ENCODE peak calls at places on chromosome 20, in four cellular contexts. One of them, this sample, is unnamed.

GRCh38 chr20:8388146-8388545 is 256.1 kb downstream of the PLCB1 start:
- DNase-seq in HCT116: no peak
- DNase-seq in K562: no peak
- DNase-seq in HepG2: no peak
- DNase-seq in this sample: no peak

GRCh38 chr20:46438156-46438750 is 31.8 kb upstream of the ELMO2 start:
- DNase-seq in HCT116: peak; percentile 21
- DNase-seq in K562: peak; percentile 32
- DNase-seq in HepG2: peak; percentile 50
- DNase-seq in this sample: peak; percentile 15

GRCh38 chr20:51023617-51024155 is 779 bp upstream of the KCNG1 start:
- DNase-seq in HCT116: no peak
- DNase-seq in K562: no peak
- DNase-seq in HepG2: no peak
- DNase-seq in this sample: no peak

GRCh38 chr20:60869626-60870025 is 382.4 kb upstream of the CDH4 start:
- DNase-seq in HCT116: no peak
- DNase-seq in K562: no peak
- DNase-seq in HepG2: no peak
- DNase-seq in this sample: no peak

GRCh38 chr20:33059741-33060390 is 6.2 kb downstream of the BPIFB3 start:
- DNase-seq in HCT116: no peak
- DNase-seq in K562: no peak
- DNase-seq in HepG2: no peak
- DNase-seq in this sample: no peak

GRCh38 chr20:2946988-2947961 is 74.0 kb downstream of the PTPRA start:
- DNase-seq in HCT116: no peak
- DNase-seq in K562: peak; percentile 72
- DNase-seq in HepG2: peak; percentile 100
- DNase-seq in this sample: no peak

GRCh38 chr20:38990728-38991127 is 28.6 kb downstream of the DHX35 start:
- DNase-seq in HCT116: no peak
- DNase-seq in K562: no peak
- DNase-seq in HepG2: no peak
- DNase-seq in this sample: no peak

GRCh38 chr20:59933849-59934585 is 580 bp upstream of the SYCP2 start:
- DNase-seq in HCT116: peak; percentile 15
- DNase-seq in K562: peak; percentile 91
- DNase-seq in HepG2: peak; percentile 49
- DNase-seq in this sample: peak; percentile 53

GRCh38 chr20:32762754-32763201 is 593 bp downstream of the DNMT3B start:
- DNase-seq in HCT116: no peak
- DNase-seq in K562: peak; percentile 38
- DNase-seq in HepG2: no peak
- DNase-seq in this sample: no peak

GRCh38 chr20:45206746-45207145 is at the start of gene SEMG1:
- DNase-seq in HCT116: no peak
- DNase-seq in K562: no peak
- DNase-seq in HepG2: no peak
- DNase-seq in this sample: no peak

GRCh38 chr20:20366551-20366895 is 1.4 kb upstream of the INSM1 start:
- DNase-seq in HCT116: no peak
- DNase-seq in K562: no peak
- DNase-seq in HepG2: no peak
- DNase-seq in this sample: no peak

GRCh38 chr20:39109933-39110818 is 148.0 kb downstream of the DHX35 start:
- DNase-seq in HCT116: no peak
- DNase-seq in K562: no peak
- DNase-seq in HepG2: no peak
- DNase-seq in this sample: no peak

GRCh38 chr20:49171928-49172327 is 16.2 kb downstream of the STAU1 start:
- DNase-seq in HCT116: no peak
- DNase-seq in K562: no peak
- DNase-seq in HepG2: no peak
- DNase-seq in this sample: no peak

GRCh38 chr20:23106271-23106851 is 20.2 kb upstream of the CD93 start:
- DNase-seq in HCT116: no peak
- DNase-seq in K562: no peak
- DNase-seq in HepG2: no peak
- DNase-seq in this sample: no peak

GRCh38 chr20:30511322-30512030 is 746.0 kb upstream of the DEFB115 start:
- DNase-seq in HCT116: no peak
- DNase-seq in K562: no peak
- DNase-seq in HepG2: no peak
- DNase-seq in this sample: no peak

GRCh38 chr20:45359406-45360148 is 3.4 kb upstream of the SYS1 start:
- DNase-seq in HCT116: no peak
- DNase-seq in K562: no peak
- DNase-seq in HepG2: peak; percentile 82
- DNase-seq in this sample: no peak

GRCh38 chr20:48760403-48760889 is 67.4 kb downstream of the PREX1 start:
- DNase-seq in HCT116: no peak
- DNase-seq in K562: no peak
- DNase-seq in HepG2: no peak
- DNase-seq in this sample: peak; percentile 76

DNA sequence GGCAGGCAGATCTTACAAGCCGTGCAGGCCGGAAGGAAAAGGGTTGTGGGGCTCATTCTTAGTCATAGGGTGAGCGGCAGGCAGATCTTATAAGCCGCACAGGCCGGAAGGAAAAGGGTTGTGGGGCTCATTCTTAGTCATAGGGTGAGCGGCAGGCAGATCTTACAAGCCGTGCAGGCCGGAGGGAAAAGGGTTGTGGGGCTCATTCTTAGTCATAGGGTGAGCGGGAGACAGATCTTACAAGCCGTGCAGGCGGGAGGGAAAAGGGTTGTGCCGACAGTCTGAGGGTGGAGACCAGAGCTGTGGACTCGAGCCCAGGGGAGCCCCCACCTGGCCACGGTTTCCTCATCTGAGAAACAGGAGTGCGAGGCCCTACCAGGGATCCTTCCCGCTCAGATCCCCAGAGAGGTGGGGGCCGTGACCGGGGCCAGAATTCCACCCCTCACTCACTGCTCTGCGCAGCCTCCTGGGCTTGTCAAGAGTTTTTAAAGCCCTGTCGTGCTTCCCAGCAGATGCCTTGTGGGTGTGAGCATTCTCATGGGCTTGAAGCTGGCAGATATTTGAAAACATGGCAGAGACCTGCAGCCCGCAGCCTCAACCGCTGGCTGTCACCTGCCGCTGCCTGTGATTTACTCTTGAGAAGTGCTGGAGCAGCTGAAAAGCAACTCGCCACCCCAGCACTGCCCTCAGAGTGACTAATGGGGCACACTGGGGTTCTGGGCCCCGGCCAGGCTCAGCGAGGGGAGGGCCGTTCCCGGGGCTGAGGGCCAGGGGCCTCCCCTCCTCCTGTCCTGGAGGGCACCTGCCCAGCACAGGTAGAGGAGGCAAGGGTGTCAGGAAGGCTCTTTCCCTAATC is 31.9 kb downstream of the NTSR1 start:
- DNase-seq in HCT116: peak; percentile 97
- DNase-seq in K562: peak; percentile 72
- DNase-seq in HepG2: peak; percentile 54
- DNase-seq in this sample: peak; percentile 78
- H3K27me3 ChIP-seq in HCT116: no peaks in the 10 kb centered on the region
- H3K27me3 ChIP-seq in K562: peaks cover 28% of the 10 kb centered on the region
- H3K27me3 ChIP-seq in HepG2: peaks cover 66% of the 10 kb centered on the region
- H3K27me3 ChIP-seq in this sample: no peaks in the 10 kb centered on the region

GRCh38 chr20:15523431-15523830 is 1049.8 kb downstream of the KIF16B start:
- DNase-seq in HCT116: no peak
- DNase-seq in K562: no peak
- DNase-seq in HepG2: no peak
- DNase-seq in this sample: no peak
- TF ChIP-seq TCF7L2 in HCT116: no peak
- TF ChIP-seq TCF7L2 in K562: no peak
- TF ChIP-seq TCF7L2 in HepG2: no peak
- TF ChIP-seq TCF7L2 in this sample: no peak

GRCh38 chr20:47727170-47727880 is 58.0 kb downstream of the SULF2 start:
- DNase-seq in HCT116: no peak
- DNase-seq in K562: no peak
- DNase-seq in HepG2: no peak
- DNase-seq in this sample: no peak
- H3K4me3 ChIP-seq in HCT116: no peak overlapping the region
- H3K4me3 ChIP-seq in K562: no peak overlapping the region
- H3K4me3 ChIP-seq in HepG2: no peak overlapping the region
- H3K4me3 ChIP-seq in this sample: no peak overlapping the region

GRCh38 chr20:622161-622560 is 12.1 kb upstream of the TCF15 start:
- DNase-seq in HCT116: no peak
- DNase-seq in K562: no peak
- DNase-seq in HepG2: no peak
- DNase-seq in this sample: no peak

GRCh38 chr20:623041-623440 is 12.9 kb upstream of the TCF15 start:
- DNase-seq in HCT116: no peak
- DNase-seq in K562: no peak
- DNase-seq in HepG2: no peak
- DNase-seq in this sample: no peak

GRCh38 chr20:625360-625932 is 15.3 kb upstream of the TCF15 start:
- DNase-seq in HCT116: no peak
- DNase-seq in K562: no peak
- DNase-seq in HepG2: no peak
- DNase-seq in this sample: no peak

GRCh38 chr20:621115-621756 is 11.1 kb upstream of the TCF15 start:
- DNase-seq in HCT116: no peak
- DNase-seq in K562: no peak
- DNase-seq in HepG2: no peak
- DNase-seq in this sample: no peak

DNA sequence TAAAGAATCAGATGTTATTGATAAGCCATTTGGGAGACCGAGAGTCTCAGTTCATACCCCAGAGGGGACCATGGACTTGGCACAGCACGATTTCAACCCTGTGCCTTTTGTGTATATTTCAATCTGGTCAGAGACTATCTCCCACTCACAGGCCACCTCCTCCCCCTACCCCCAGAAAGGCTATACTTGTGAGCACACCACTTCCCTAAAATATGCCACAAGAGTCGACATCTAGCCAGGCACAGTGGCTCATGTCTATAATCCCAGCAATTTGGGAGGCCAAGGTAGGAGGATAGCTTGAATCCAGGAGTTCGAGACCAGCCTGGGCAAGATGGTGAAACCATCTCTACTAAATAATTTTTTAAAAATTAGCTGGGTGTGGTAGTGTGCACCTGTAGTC is 13.6 kb upstream of the TCF15 start:
- DNase-seq in HCT116: no peak
- DNase-seq in K562: no peak
- DNase-seq in HepG2: no peak
- DNase-seq in this sample: no peak
- H3K27me3 ChIP-seq in HCT116: no peaks in the 10 kb centered on the region
- H3K27me3 ChIP-seq in K562: peaks cover 4% of the 10 kb centered on the region
- H3K27me3 ChIP-seq in HepG2: no peaks in the 10 kb centered on the region
- H3K27me3 ChIP-seq in this sample: peaks cover 9% of the 10 kb centered on the region

GRCh38 chr20:44005661-44006060 is 91.0 kb downstream of the TOX2 start:
- DNase-seq in HCT116: no peak
- DNase-seq in K562: no peak
- DNase-seq in HepG2: no peak
- DNase-seq in this sample: no peak

GRCh38 chr20:44001667-44002596 is 87.3 kb downstream of the TOX2 start:
- DNase-seq in HCT116: peak; percentile 58
- DNase-seq in K562: no peak
- DNase-seq in HepG2: no peak
- DNase-seq in this sample: no peak

GRCh38 chr20:44003609-44004008 is 89.0 kb downstream of the TOX2 start:
- DNase-seq in HCT116: no peak
- DNase-seq in K562: no peak
- DNase-seq in HepG2: no peak
- DNase-seq in this sample: no peak

GRCh38 chr20:44004306-44004915 is 89.8 kb downstream of the TOX2 start:
- DNase-seq in HCT116: no peak
- DNase-seq in K562: no peak
- DNase-seq in HepG2: no peak
- DNase-seq in this sample: no peak

GRCh38 chr20:44002861-44003260 is 88.2 kb downstream of the TOX2 start:
- DNase-seq in HCT116: no peak
- DNase-seq in K562: no peak
- DNase-seq in HepG2: no peak
- DNase-seq in this sample: no peak
- TF ChIP-seq TCF7L2 in HCT116: no peak
- TF ChIP-seq TCF7L2 in K562: no peak
- TF ChIP-seq TCF7L2 in HepG2: no peak
- TF ChIP-seq TCF7L2 in this sample: no peak

DNA sequence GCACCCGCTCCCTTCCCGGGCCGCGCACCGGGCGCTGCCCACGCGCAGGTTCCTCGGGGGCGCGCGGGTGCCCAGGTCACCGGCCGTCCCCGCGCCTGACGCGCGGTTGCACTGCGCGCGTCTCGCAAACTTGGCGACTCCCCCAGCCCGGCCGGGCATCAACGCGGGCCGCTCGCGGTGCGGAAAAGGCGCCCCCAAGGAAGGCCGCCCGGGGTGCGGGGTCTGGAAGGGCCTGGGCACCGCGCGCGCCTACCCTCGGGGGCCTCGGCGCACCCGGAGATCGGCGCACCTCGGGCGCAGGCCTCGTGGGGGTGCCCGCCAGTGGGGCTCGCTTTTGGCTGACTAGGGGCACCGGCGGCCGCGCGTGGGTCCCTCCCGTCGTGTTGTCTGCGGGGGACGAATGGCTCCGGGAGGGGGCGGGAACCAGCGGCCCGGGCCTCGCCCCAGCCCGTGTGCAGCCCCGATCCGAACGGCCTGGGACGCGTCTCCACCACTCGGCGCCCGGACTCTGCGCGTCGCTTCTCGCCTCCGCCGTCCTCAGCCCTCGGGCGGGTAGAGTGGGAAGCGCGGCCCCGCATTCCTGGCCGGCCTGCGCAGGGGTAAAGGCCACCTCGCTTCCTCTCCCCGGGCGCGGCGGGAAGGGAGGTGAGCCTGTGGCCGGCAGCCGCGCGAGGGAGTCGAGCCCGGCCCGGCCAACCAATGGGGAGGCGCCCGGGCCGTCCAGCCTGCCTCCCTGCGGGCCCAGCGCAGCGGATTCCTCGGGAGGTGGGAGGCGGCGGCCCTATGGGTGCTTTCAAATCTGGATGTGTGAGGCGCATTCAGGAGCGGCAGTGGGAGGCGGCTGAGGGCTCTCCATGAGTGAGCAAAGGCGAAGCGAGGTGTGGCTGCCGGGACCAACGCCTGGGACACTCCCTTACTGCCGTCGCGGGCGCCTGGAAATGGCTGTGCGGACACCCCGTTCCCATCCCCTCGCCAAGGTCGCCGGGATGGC is 927 bp upstream of the ZBTB46 start:
- DNase-seq in HCT116: peak; percentile 4
- DNase-seq in K562: peak; percentile 66
- DNase-seq in HepG2: peak; percentile 64
- DNase-seq in this sample: no peak
- H3K4me3 ChIP-seq in HCT116: peak overlapping the region; percentile 38
- H3K4me3 ChIP-seq in K562: peak overlapping the region; percentile 44
- H3K4me3 ChIP-seq in HepG2: peak overlapping the region; percentile 78
- H3K4me3 ChIP-seq in this sample: peak overlapping the region; percentile 51

GRCh38 chr20:1687053-1687452 is 29.5 kb upstream of the SIRPG start:
- DNase-seq in HCT116: no peak
- DNase-seq in K562: no peak
- DNase-seq in HepG2: no peak
- DNase-seq in this sample: no peak
- H3K27me3 ChIP-seq in HCT116: peaks cover 39% of the 10 kb centered on the region
- H3K27me3 ChIP-seq in K562: no peaks in the 10 kb centered on the region
- H3K27me3 ChIP-seq in HepG2: no peaks in the 10 kb centered on the region
- H3K27me3 ChIP-seq in this sample: peaks cover 17% of the 10 kb centered on the region